ENCODE peak calls at places on chromosomes 11 and 22, in five cellular contexts. E, T, B, H and U are unnamed samples.

GRCh38 chr11:70948855-70949551 is 303.4 kb downstream of the SHANK2 start:
- DNase-seq in H (peak; percentile 57), T (no peak), B (no peak), E (peak; percentile 74), U (no peak)

GRCh38 chr22:28105396-28105795 is 186.3 kb upstream of the PITPNB start:
- DNase-seq in T (no peak), H (no peak), B (no peak), E (no peak), U (no peak)

GRCh38 chr11:2096919-2097301 is 42.3 kb downstream of the IGF2 start:
- DNase-seq in T (no peak), B (no peak), H (no peak), E (no peak), U (no peak)

GRCh38 chr22:22377335-22377734 is 131.2 kb downstream of the ZNF280B start:
- DNase-seq in E (no peak), H (no peak), B (no peak), T (no peak), U (no peak)

GRCh38 chr11:106087815-106088435 is 10.5 kb downstream of the AASDHPPT start:
- DNase-seq in T (no peak), E (peak; percentile 66), H (peak; percentile 70), B (peak; percentile 31), U (peak; percentile 70)

GRCh38 chr11:77198440-77198849 is 70.4 kb downstream of the MYO7A start:
- DNase-seq in B (no peak), T (peak; percentile 39), H (peak; percentile 11), E (no peak), U (no peak)

GRCh38 chr11:106601637-106602297 is 416.5 kb downstream of the GUCY1A2 start:
- DNase-seq in E (no peak), H (no peak), T (no peak), B (no peak), U (no peak)

GRCh38 chr11:65301491-65302329 is 13.0 kb upstream of the CDC42EP2 start:
- DNase-seq in E (no peak), T (no peak), H (no peak), B (no peak), U (no peak)

GRCh38 chr22:46436595-46437163 is 100.7 kb downstream of the CELSR1 start:
- DNase-seq in B (no peak), H (no peak), E (no peak), T (no peak), U (no peak)

GRCh38 chr22:42862045-42862734 is 5.1 kb upstream of the ARFGAP3 start:
- DNase-seq in H (no peak), E (no peak), T (no peak), B (no peak), U (no peak)

GRCh38 chr22:17726561-17727243 is 47.6 kb downstream of the BID start:
- DNase-seq in T (no peak), B (no peak), E (no peak), H (no peak), U (no peak)

GRCh38 chr22:22058649-22059475 is 76.3 kb upstream of the TOP3B start:
- DNase-seq in T (no peak), H (no peak), E (no peak), B (no peak), U (no peak)

GRCh38 chr11:101706015-101706414 is 122.2 kb upstream of the TRPC6 start:
- DNase-seq in B (no peak), H (no peak), T (no peak), E (no peak), U (no peak)

GRCh38 chr11:101707477-101707876 is 123.7 kb upstream of the TRPC6 start:
- DNase-seq in H (no peak), T (no peak), B (no peak), E (no peak), U (no peak)

DNA sequence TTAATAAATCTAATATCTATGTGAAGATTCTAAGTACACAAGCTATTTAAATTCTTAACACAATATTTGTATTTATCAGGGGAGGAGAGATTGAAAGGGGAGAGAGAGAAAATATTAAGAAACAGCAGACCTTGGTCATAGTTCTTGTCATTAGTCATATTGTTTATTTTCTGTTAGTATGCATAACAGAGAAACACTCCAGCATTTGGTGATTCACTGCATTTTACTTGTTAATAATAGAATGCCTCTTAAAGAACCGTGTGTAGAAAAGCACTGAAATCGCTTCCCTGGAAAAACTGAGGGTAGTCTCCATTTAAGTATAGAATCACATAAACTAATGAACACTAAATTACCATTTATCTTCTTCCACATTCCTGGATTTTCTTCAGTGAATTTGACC is 122.7 kb upstream of the TRPC6 start:
- DNase-seq in E (no peak), H (no peak), T (no peak), B (no peak), U (no peak)
- H3K27ac ChIP-seq in E (no peak overlapping the region), H (no peak overlapping the region), T (no peak overlapping the region), B (no peak overlapping the region), U (no peak overlapping the region)

DNA sequence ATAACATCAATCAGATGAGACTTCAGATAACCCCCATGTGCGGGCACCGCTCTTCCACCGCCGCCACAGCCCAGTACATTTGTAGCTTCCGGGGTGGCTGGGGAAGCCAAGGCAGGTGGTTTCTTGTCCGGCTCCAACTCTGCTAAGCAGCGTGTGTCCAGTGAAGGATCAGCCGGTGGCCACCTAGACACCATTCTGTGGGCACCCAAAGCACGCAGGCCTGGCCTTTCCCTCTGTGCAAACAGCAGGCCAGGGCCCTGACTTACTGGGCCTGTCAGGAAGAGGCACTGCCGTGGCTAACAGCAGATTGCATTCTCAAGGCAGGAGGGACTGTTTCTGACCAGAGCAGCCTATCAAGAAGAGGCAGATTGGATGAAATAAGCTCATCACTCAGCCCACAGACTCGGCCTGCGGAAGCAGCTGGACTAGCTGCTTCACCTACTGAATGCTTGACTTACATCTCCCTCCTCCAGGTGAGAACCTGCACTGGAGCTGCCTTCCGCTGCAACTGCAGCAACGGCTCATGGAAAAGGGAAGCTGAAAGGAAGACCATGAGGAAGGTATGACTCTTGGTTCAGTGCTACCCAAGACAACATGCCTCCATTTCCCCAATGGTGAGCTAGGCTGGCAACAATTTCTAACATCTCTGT is 74.8 kb downstream of the ETS1 start:
- DNase-seq in H (no peak), T (no peak), B (peak; percentile 47), E (no peak), U (no peak)
- H3K4me1 ChIP-seq in H (peaks cover 50% of the 10 kb centered on the region), T (no peaks in the 10 kb centered on the region), B (peaks cover 59% of the 10 kb centered on the region), E (peaks cover 98% of the 10 kb centered on the region), U (no peaks in the 10 kb centered on the region)

GRCh38 chr22:37229805-37230672 is 14.0 kb downstream of the RAC2 start:
- DNase-seq in T (peak; percentile 67), E (peak; percentile 67), H (no peak), B (peak; percentile 91), U (no peak)
- H3K27ac ChIP-seq in T (no peak overlapping the region), E (peak overlapping the region; percentile 76), H (peak overlapping the region; percentile 18), B (peak overlapping the region; percentile 90), U (no peak overlapping the region)

GRCh38 chr11:117959438-117960149 is 26.6 kb upstream of the IL10RA start:
- DNase-seq in H (no peak), T (no peak), B (no peak), E (no peak), U (peak; percentile 16)
- H3K4me1 ChIP-seq in H (no peaks in the 10 kb centered on the region), T (no peaks in the 10 kb centered on the region), B (peaks cover 9% of the 10 kb centered on the region), E (no peaks in the 10 kb centered on the region), U (no peaks in the 10 kb centered on the region)

GRCh38 chr11:3834349-3835099 is 6.2 kb downstream of the RHOG start:
- DNase-seq in H (no peak), T (peak; percentile 71), B (no peak), E (peak; percentile 40), U (peak; percentile 68)
- H3K27ac ChIP-seq in H (no peak overlapping the region), T (no peak overlapping the region), B (peak overlapping the region; percentile 95), E (peak overlapping the region; percentile 21), U (no peak overlapping the region)

DNA sequence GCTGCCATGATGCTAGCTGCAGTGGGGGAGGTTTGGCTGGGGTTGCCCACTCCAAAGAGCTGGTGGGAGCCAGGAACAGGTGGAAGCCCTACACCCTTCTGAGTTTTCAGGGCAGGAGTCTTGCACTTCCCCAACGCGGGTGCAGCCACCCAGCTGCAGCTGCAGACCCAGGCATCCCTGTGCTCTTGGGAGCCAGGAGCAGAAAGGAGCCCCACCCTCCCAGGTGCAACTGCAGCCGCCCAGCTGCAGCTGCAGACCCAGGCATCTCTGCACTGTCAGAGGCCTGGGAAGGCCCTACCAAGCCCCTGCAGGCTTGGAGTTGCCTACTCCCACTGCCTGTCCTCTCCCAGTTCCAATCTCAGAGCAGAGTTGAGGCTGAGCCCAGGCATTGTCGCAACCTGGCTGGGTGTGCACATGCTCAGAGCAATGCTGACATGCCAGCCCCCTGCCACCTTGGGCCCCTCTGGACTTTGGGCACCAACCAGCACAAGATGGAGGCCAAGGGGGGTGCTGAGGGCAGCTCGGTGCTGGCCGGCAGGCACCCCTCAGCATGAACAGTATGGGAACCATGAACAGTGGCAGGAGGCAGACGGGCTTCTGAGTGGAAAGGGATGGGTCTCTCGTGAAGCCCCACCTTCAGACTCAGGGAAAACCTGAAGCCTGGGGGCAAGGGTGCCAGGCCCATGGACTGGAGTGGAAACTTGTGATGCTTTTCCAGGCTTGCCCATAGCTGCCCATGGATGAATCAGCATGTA is 195.4 kb downstream of the DCDC1 start:
- DNase-seq in B (no peak), E (no peak), H (no peak), T (no peak), U (no peak)
- H3K4me1 ChIP-seq in B (no peaks in the 10 kb centered on the region), E (no peaks in the 10 kb centered on the region), H (no peaks in the 10 kb centered on the region), T (no peaks in the 10 kb centered on the region), U (no peaks in the 10 kb centered on the region)

GRCh38 chr11:75823415-75823814 is 8.4 kb downstream of the UVRAG start:
- DNase-seq in E (no peak), B (no peak), H (no peak), T (no peak), U (no peak)
- H3K27ac ChIP-seq in E (no peak overlapping the region), B (no peak overlapping the region), H (no peak overlapping the region), T (no peak overlapping the region), U (no peak overlapping the region)